ENCODE peak calls at places on chromosomes 2 and 18, in six cellular contexts. A, L, G, N, H and W are unnamed samples.

GRCh38 chr18:59921384-59921891 is 21.6 kb downstream of the PMAIP1 start:
- DNase-seq in A (no peak), L (no peak), G (no peak), N (no peak), H (no peak), W (no peak)

GRCh38 chr2:236317938-236318396 is 53.8 kb upstream of the ASB18 start:
- DNase-seq in A (no peak), L (no peak), G (no peak), N (no peak), H (peak), W (no peak)

GRCh38 chr2:9889812-9890261 is 46.6 kb downstream of the TAF1B start:
- DNase-seq in A (no peak), L (no peak), G (no peak), N (no peak), H (no peak), W (no peak)

GRCh38 chr2:217919781-217920351 is 82.9 kb downstream of the TNS1 start:
- DNase-seq in A (no peak), L (no peak), G (no peak), N (peak), H (no peak), W (peak)

GRCh38 chr2:238570391-238570790 is 143.7 kb downstream of the ASB1 start:
- DNase-seq in A (no peak), L (no peak), G (no peak), N (no peak), H (no peak), W (no peak)

GRCh38 chr2:98009887-98010760 is 14.4 kb upstream of the TMEM131 start:
- DNase-seq in A (no peak), L (no peak), G (no peak), N (no peak), H (no peak), W (no peak)

GRCh38 chr2:99754215-99754614 is 264.4 kb upstream of the REV1 start:
- DNase-seq in A (no peak), L (no peak), G (no peak), N (no peak), H (no peak), W (no peak)

GRCh38 chr2:177983183-177983788 is 89.3 kb downstream of the PDE11A start:
- DNase-seq in A (no peak), L (no peak), G (no peak), N (peak), H (peak), W (no peak)

GRCh38 chr2:224195954-224196571 is 157.0 kb upstream of the SERPINE2 start:
- DNase-seq in A (no peak), L (no peak), G (no peak), N (no peak), H (no peak), W (no peak)

GRCh38 chr2:168708099-168708498 is 94.3 kb upstream of the NOSTRIN start:
- DNase-seq in A (no peak), L (no peak), G (no peak), N (no peak), H (no peak), W (no peak)

GRCh38 chr2:43052204-43052943 is 174.0 kb downstream of the ZFP36L2 start:
- DNase-seq in A (peak), L (no peak), G (no peak), N (no peak), H (peak), W (no peak)